ENCODE peak calls at places on chromosome 5, in seven cellular contexts. U, N, Z, O, T, S and L are unnamed samples.

GRCh38 chr5:74767579-74767913 is 497 bp downstream of the NSA2 start:
- DNase-seq in T (peak; percentile 22), O (peak; percentile 66), U (no peak), S (no peak), Z (peak; percentile 39), N (no peak), L (peak; percentile 19)

GRCh38 chr5:81233080-81233634 is at the start of gene CKMT2:
- DNase-seq in T (no peak), Z (no peak), U (peak; percentile 95), O (peak; percentile 69), N (peak; percentile 90), S (no peak), L (no peak)

GRCh38 chr5:27702339-27702820 is 664.0 kb upstream of the CDH9 start:
- DNase-seq in U (no peak), Z (peak; percentile 18), N (no peak), O (no peak), S (peak; percentile 31), T (peak; percentile 47), L (no peak)

GRCh38 chr5:132868754-132869153 is 2.3 kb downstream of the UQCRQ start:
- DNase-seq in U (no peak), T (no peak), O (no peak), N (no peak), Z (no peak), S (no peak), L (no peak)

GRCh38 chr5:1112596-1113331 is 901 bp upstream of the SLC12A7 start:
- DNase-seq in S (no peak), O (no peak), T (no peak), U (no peak), Z (no peak), N (no peak), L (no peak)

GRCh38 chr5:118033686-118034338 is 954.5 kb downstream of the DTWD2 start:
- DNase-seq in S (no peak), U (no peak), Z (no peak), N (no peak), T (no peak), O (no peak), L (no peak)

GRCh38 chr5:135034186-135034962 is at the start of gene PITX1:
- DNase-seq in Z (peak; percentile 77), O (no peak), N (peak; percentile 66), U (peak; percentile 66), T (peak; percentile 80), S (peak; percentile 28), L (no peak)

GRCh38 chr5:80713640-80714039 is 58.9 kb upstream of the DHFR start:
- DNase-seq in S (no peak), Z (no peak), N (no peak), U (no peak), T (no peak), O (no peak), L (no peak)

GRCh38 chr5:148482697-148483462 is 99.1 kb downstream of the FBXO38 start:
- DNase-seq in S (peak; percentile 25), O (peak; percentile 11), N (peak; percentile 50), T (peak; percentile 13), Z (peak; percentile 69), U (peak; percentile 89), L (no peak)

GRCh38 chr5:13708906-13709305 is 235.6 kb downstream of the DNAH5 start:
- DNase-seq in U (no peak), Z (no peak), S (no peak), T (no peak), N (no peak), O (no peak), L (no peak)

GRCh38 chr5:118937393-118938061 is 50.8 kb downstream of the DTWD2 start:
- DNase-seq in T (no peak), U (no peak), S (no peak), O (no peak), Z (no peak), N (no peak), L (no peak)

GRCh38 chr5:147538232-147538631 is 28.4 kb upstream of the DPYSL3 start:
- DNase-seq in S (no peak), U (no peak), N (no peak), O (no peak), T (no peak), Z (no peak), L (no peak)

GRCh38 chr5:2869471-2869870 is 118.0 kb upstream of the IRX2 start:
- DNase-seq in U (no peak), N (no peak), T (no peak), Z (no peak), S (no peak), O (no peak), L (no peak)

GRCh38 chr5:100306000-100306399 is 229.2 kb upstream of the FAM174A start:
- DNase-seq in N (no peak), S (no peak), U (no peak), T (no peak), O (no peak), Z (no peak), L (no peak)

GRCh38 chr5:107153304-107153703 is 517.4 kb downstream of the EFNA5 start:
- DNase-seq in S (no peak), U (no peak), N (no peak), Z (no peak), O (no peak), T (no peak), L (no peak)

GRCh38 chr5:127313847-127314473 is 23.4 kb downstream of the MEGF10 start:
- DNase-seq in Z (peak; percentile 81), O (no peak), N (peak; percentile 51), U (peak; percentile 68), T (peak; percentile 55), S (no peak), L (no peak)

GRCh38 chr5:123089971-123090640 is 1.1 kb downstream of the PRDM6 start:
- DNase-seq in U (peak; percentile 69), O (no peak), Z (peak; percentile 26), T (peak; percentile 30), N (peak; percentile 39), S (no peak), L (no peak)

GRCh38 chr5:61496406-61497307 is 164.6 kb downstream of the ZSWIM6 start:
- DNase-seq in Z (no peak), U (no peak), N (no peak), O (peak; percentile 80), S (no peak), T (no peak), L (no peak)

GRCh38 chr5:42912184-42912766 is 100.6 kb upstream of the SELENOP start:
- DNase-seq in U (no peak), T (peak; percentile 80), O (no peak), Z (no peak), S (peak; percentile 32), N (no peak), L (no peak)

GRCh38 chr5:109852371-109853160 is 162.8 kb downstream of the MAN2A1 start:
- DNase-seq in T (no peak), N (no peak), Z (no peak), S (peak; percentile 37), O (no peak), U (no peak), L (no peak)

GRCh38 chr5:167217097-167217743 is 1074.2 kb upstream of the WWC1 start:
- DNase-seq in S (no peak), U (no peak), N (no peak), T (no peak), O (peak; percentile 16), Z (no peak), L (no peak)

GRCh38 chr5:68480385-68480940 is 264.9 kb downstream of the PIK3R1 start:
- DNase-seq in T (no peak), Z (no peak), U (no peak), O (no peak), S (no peak), N (no peak), L (no peak)